ENCODE peak calls at places on chromosomes 13 and 19, in six cellular contexts. Y, R, Z, G, P and D are unnamed samples.

GRCh38 chr13:94090773-94091172 is 388.7 kb downstream of the DCT start:
- DNase-seq in Y (no peak), Z (no peak), G (no peak), P (no peak), R (no peak), D (no peak)

GRCh38 chr13:33264620-33264978 is 21.0 kb downstream of the STARD13 start:
- DNase-seq in R (no peak), G (no peak), Z (no peak), Y (no peak), P (no peak), D (no peak)

GRCh38 chr13:33918199-33918932 is 100.4 kb downstream of the RFC3 start:
- DNase-seq in Y (no peak), Z (peak; percentile 50), G (no peak), R (no peak), P (no peak), D (no peak)

GRCh38 chr19:16527971-16528521 is 14.2 kb downstream of the CHERP start:
- DNase-seq in R (no peak), P (peak; percentile 37), G (no peak), Y (no peak), Z (no peak), D (no peak)

GRCh38 chr19:11261902-11262839 is at the start of gene DOCK6:
- DNase-seq in R (peak; percentile 33), P (no peak), Y (no peak), G (no peak), Z (no peak), D (no peak)

GRCh38 chr13:88764103-88764502 is 1092.9 kb downstream of the SLITRK5 start:
- DNase-seq in Y (no peak), Z (no peak), G (no peak), P (no peak), R (no peak), D (no peak)

GRCh38 chr13:34748078-34748477 is 194.0 kb upstream of the NBEA start:
- DNase-seq in G (no peak), Z (no peak), P (no peak), Y (no peak), R (no peak), D (peak; percentile 43)

GRCh38 chr13:50310734-50311133 is 295.5 kb downstream of the KCNRG start:
- DNase-seq in R (no peak), Z (no peak), P (no peak), Y (no peak), G (no peak), D (no peak)

GRCh38 chr13:34026308-34026707 is 208.4 kb downstream of the RFC3 start:
- DNase-seq in Z (no peak), R (no peak), G (no peak), P (no peak), Y (no peak), D (no peak)

GRCh38 chr13:32264407-32264806 is 50.8 kb downstream of the ZAR1L start:
- DNase-seq in Z (peak; percentile 66), P (no peak), Y (no peak), G (peak; percentile 21), R (no peak), D (no peak)

GRCh38 chr13:105969761-105970160 is 565.7 kb downstream of the EFNB2 start:
- DNase-seq in P (no peak), Z (no peak), R (no peak), G (no peak), Y (no peak), D (no peak)

GRCh38 chr19:42367929-42368328 is 22.2 kb downstream of the CNFN start:
- DNase-seq in Y (no peak), R (no peak), Z (no peak), G (no peak), P (no peak), D (no peak)

GRCh38 chr19:46471116-46471733 is at the start of gene PNMA8A:
- DNase-seq in P (no peak), Y (no peak), R (peak; percentile 52), Z (no peak), G (no peak), D (peak; percentile 62)

GRCh38 chr13:107376393-107377085 is 808.6 kb upstream of the ARGLU1 start:
- DNase-seq in Z (no peak), G (no peak), P (no peak), Y (no peak), R (no peak), D (no peak)

GRCh38 chr19:38964738-38965137 is 10.8 kb downstream of the FBXO17 start:
- DNase-seq in Y (no peak), R (no peak), P (no peak), G (no peak), Z (no peak), D (no peak)

GRCh38 chr13:50616101-50616500 is 227.4 kb downstream of the DLEU7 start:
- DNase-seq in G (no peak), R (no peak), Y (no peak), P (no peak), Z (no peak), D (no peak)

GRCh38 chr13:30576528-30576927 is 41.2 kb upstream of the USPL1 start:
- DNase-seq in Y (no peak), R (no peak), P (peak; percentile 43), G (no peak), Z (peak; percentile 63), D (no peak)

GRCh38 chr19:5977222-5977784 is 637 bp downstream of the RANBP3 start:
- DNase-seq in R (no peak), Z (no peak), G (no peak), Y (no peak), P (no peak), D (no peak)

GRCh38 chr19:36151144-36152051 is 849 bp downstream of the COX7A1 start:
- DNase-seq in Z (peak; percentile 50), G (peak; percentile 57), P (no peak), R (peak; percentile 84), Y (no peak), D (no peak)

GRCh38 chr19:47713046-47714021 is at the start of gene EHD2:
- DNase-seq in Y (no peak), R (peak; percentile 54), P (peak; percentile 26), G (peak; percentile 58), Z (no peak), D (peak; percentile 73)

DNA sequence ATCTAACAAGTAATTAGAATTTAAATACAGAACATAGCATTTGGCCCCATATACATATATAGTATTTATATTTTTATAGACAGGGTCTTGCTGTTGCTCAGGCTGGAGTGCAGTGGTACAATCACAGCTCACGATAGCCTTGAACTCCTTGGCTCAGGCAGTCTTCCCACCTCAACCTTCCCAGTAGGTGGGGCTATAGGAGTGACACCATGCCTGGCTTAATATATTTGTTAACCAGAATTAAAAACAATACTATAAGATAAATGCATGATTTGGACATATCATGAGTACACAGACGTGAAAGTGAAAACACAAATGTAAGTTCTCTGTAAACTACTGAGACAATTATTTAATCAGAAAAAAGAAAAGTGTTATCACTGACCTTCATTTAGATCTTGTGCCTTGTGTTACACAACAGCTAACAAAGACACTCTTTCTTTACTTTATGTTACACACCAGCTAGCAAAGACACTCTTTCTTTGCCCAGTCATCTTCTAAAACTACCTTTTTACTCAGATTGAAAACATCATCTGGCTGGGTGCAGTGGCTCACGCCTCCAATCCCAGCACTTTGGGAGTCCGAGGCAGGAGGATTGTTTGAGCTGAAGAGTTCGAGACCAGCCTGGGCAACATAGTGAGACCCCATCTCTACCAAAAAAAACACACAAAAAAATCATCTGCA is 22.6 kb downstream of the CARS2 start:
- DNase-seq in Z (no peak), G (no peak), P (peak; percentile 35), R (no peak), Y (no peak), D (no peak)
- TF ChIP-seq CTCF in Z (peak; percentile 71), G (peak; percentile 27), P (peak; percentile 75), R (peak; percentile 28), Y (peak; percentile 42), D (peak; percentile 28)

DNA sequence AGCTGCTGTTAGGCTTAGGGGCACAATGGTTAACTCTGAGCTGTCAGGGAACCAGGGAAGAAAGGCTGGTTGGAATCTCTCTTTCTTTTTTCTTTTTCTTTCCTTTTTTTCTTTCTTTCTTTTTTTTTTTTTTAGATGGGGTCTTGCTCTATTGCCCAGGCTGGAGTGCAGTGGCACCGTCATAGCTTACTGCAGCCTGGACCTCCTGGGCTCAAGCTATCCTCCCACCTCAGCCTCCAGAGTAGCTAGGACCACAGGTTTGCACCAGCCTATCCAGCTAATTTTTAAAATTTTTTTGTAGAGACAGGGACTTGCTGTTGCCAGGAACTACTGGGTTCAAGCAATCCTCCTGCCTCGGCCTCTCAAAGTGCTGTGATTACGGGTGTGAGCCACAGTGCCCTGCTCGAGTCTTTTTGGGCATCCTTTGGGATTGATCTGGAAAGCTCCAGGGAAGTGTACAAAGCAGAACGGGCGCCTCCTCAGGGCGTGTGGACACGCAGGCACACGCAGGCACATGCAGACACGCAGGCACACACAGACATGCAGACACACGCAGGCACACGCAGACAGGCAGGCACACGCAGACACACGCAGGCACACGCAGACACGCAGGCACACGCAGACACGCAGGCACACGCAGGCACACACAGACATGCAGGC is 99.2 kb downstream of the GADD45B start:
- DNase-seq in Y (no peak), P (no peak), R (no peak), Z (no peak), G (no peak), D (no peak)
- H3K27ac ChIP-seq in Y (no peak overlapping the region), P (no peak overlapping the region), R (no peak overlapping the region), Z (no peak overlapping the region), G (no peak overlapping the region), D (no peak overlapping the region)

DNA sequence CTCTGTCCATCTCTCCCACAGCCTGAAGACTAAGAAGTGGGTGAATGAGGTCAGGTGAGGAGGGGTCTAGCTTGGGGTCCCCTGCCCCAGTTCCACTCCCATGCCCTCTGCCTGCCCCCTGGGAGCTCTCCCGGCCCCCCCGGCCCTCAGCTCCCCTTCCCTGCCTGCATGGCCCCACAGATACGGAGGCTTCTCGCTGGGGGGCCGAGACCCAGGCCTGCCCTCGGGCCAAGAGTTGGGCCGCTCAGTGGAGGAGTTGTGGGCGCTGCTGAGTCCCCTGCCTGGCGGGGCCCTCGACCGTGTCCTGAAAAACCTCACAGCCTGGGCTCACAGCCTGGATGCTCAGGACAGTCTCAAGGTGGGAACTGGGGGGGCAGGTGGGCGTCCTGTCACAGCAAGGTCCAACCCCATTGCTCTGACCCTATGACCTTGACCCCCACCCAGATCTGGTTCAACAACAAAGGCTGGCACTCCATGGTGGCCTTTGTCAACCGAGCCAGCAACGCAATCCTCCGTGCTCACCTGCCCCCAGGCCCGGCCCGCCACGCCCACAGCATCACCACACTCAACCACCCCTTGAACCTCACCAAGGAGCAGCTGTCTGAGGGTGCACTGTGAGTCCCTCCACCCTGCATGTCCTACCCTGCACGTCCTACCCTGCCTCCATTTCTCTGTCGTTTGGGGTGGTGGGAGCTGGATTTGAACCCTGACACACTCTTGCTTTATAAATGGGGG is 10.9 kb upstream of the ARHGAP45 start:
- DNase-seq in Y (no peak), Z (no peak), P (no peak), R (no peak), G (no peak), D (no peak)
- H3K9me3 ChIP-seq in Y (no peaks in the 10 kb centered on the region), Z (peaks cover 4% of the 10 kb centered on the region), P (peaks cover 6% of the 10 kb centered on the region), R (peaks cover 59% of the 10 kb centered on the region), G (peaks cover 27% of the 10 kb centered on the region), D (peaks cover 20% of the 10 kb centered on the region)

GRCh38 chr13:113741101-113741731 is 17.8 kb upstream of the TMEM255B start:
- DNase-seq in Z (no peak), P (no peak), R (no peak), G (no peak), Y (no peak), D (peak; percentile 28)

GRCh38 chr13:113742445-113743120 is 16.4 kb upstream of the TMEM255B start:
- DNase-seq in Y (no peak), P (no peak), Z (no peak), R (no peak), G (no peak), D (peak; percentile 38)

GRCh38 chr13:113740661-113741060 is 18.4 kb upstream of the TMEM255B start:
- DNase-seq in Y (no peak), R (no peak), G (no peak), Z (no peak), P (no peak), D (peak; percentile 20)

GRCh38 chr13:113743366-113744195 is 15.4 kb upstream of the TMEM255B start:
- DNase-seq in R (no peak), Y (no peak), P (no peak), G (no peak), Z (no peak), D (peak; percentile 31)

GRCh38 chr13:113742000-113742441 is 17.0 kb upstream of the TMEM255B start:
- DNase-seq in Z (no peak), P (no peak), R (no peak), Y (no peak), G (no peak), D (peak; percentile 70)
- TF ChIP-seq CTCF in Z (no peak), P (no peak), R (no peak), Y (peak; percentile 48), G (no peak), D (peak; percentile 9)